ENCODE peak calls at places on chromosomes 4 and X, in nine cellular contexts. One of them, this sample, is unnamed. For H3K9me3, the result is how much of the 10 kb centered on the place peaks cover.

GRCh38 chr4:103482893-103483292 is 236.9 kb downstream of the TACR3 start:
- ATAC-seq in body of pancreas: no peak
- ATAC-seq in heart left ventricle: no peak
- ATAC-seq in upper lobe of left lung: peak
- ATAC-seq in HepG2: peak
- ATAC-seq in HCT116: peak
- ATAC-seq in K562: no peak
- ATAC-seq in right lobe of liver: no peak
- ATAC-seq in IMR-90: no peak
- ATAC-seq in this sample: peak

GRCh38 chrX:38275615-38276014 is 51.7 kb downstream of the RPGR start:
- ATAC-seq in body of pancreas: peak
- ATAC-seq in heart left ventricle: no peak
- ATAC-seq in upper lobe of left lung: peak
- ATAC-seq in HepG2: no peak
- ATAC-seq in HCT116: peak
- ATAC-seq in K562: no peak
- ATAC-seq in right lobe of liver: no peak
- ATAC-seq in IMR-90: peak
- ATAC-seq in this sample: no peak

GRCh38 chrX:137025930-137026329 is 7.9 kb downstream of the GPR101 start:
- ATAC-seq in body of pancreas: no peak
- ATAC-seq in heart left ventricle: no peak
- ATAC-seq in upper lobe of left lung: no peak
- ATAC-seq in HepG2: no peak
- ATAC-seq in HCT116: no peak
- ATAC-seq in K562: no peak
- ATAC-seq in right lobe of liver: no peak
- ATAC-seq in IMR-90: no peak
- ATAC-seq in this sample: no peak

GRCh38 chr4:38681283-38682066 is 17.5 kb downstream of the KLF3 start:
- ATAC-seq in body of pancreas: no peak
- ATAC-seq in heart left ventricle: peak
- ATAC-seq in upper lobe of left lung: peak
- ATAC-seq in HepG2: no peak
- ATAC-seq in HCT116: no peak
- ATAC-seq in K562: no peak
- ATAC-seq in right lobe of liver: no peak
- ATAC-seq in IMR-90: peak
- ATAC-seq in this sample: no peak

GRCh38 chr4:23853986-23854385 is 35.9 kb downstream of the PPARGC1A start:
- ATAC-seq in body of pancreas: no peak
- ATAC-seq in heart left ventricle: peak
- ATAC-seq in upper lobe of left lung: no peak
- ATAC-seq in HepG2: no peak
- ATAC-seq in HCT116: no peak
- ATAC-seq in K562: no peak
- ATAC-seq in right lobe of liver: no peak
- ATAC-seq in IMR-90: no peak
- ATAC-seq in this sample: no peak

GRCh38 chrX:31356501-31357263 is 284.8 kb upstream of the FTHL17 start:
- ATAC-seq in body of pancreas: no peak
- ATAC-seq in heart left ventricle: no peak
- ATAC-seq in upper lobe of left lung: no peak
- ATAC-seq in HepG2: peak
- ATAC-seq in HCT116: no peak
- ATAC-seq in K562: no peak
- ATAC-seq in right lobe of liver: peak
- ATAC-seq in IMR-90: no peak
- ATAC-seq in this sample: no peak

GRCh38 chrX:106940068-106940467 is 19.9 kb downstream of the CLDN2 start:
- ATAC-seq in body of pancreas: no peak
- ATAC-seq in heart left ventricle: no peak
- ATAC-seq in upper lobe of left lung: no peak
- ATAC-seq in HepG2: no peak
- ATAC-seq in HCT116: no peak
- ATAC-seq in K562: no peak
- ATAC-seq in right lobe of liver: no peak
- ATAC-seq in IMR-90: no peak
- ATAC-seq in this sample: no peak

GRCh38 chrX:40581333-40581910 is 652 bp downstream of the ATP6AP2 start:
- ATAC-seq in body of pancreas: no peak
- ATAC-seq in heart left ventricle: no peak
- ATAC-seq in upper lobe of left lung: no peak
- ATAC-seq in HepG2: no peak
- ATAC-seq in HCT116: no peak
- ATAC-seq in K562: no peak
- ATAC-seq in right lobe of liver: no peak
- ATAC-seq in IMR-90: peak
- ATAC-seq in this sample: no peak

GRCh38 chr4:173281001-173281400 is 53.2 kb downstream of the HMGB2 start:
- ATAC-seq in body of pancreas: no peak
- ATAC-seq in heart left ventricle: no peak
- ATAC-seq in upper lobe of left lung: no peak
- ATAC-seq in HepG2: peak
- ATAC-seq in HCT116: peak
- ATAC-seq in K562: peak
- ATAC-seq in right lobe of liver: no peak
- ATAC-seq in IMR-90: no peak
- ATAC-seq in this sample: no peak

GRCh38 chr4:8171941-8172924 is 13.6 kb upstream of the ABLIM2 start:
- ATAC-seq in body of pancreas: no peak
- ATAC-seq in heart left ventricle: no peak
- ATAC-seq in upper lobe of left lung: no peak
- ATAC-seq in HepG2: no peak
- ATAC-seq in HCT116: no peak
- ATAC-seq in K562: no peak
- ATAC-seq in right lobe of liver: peak
- ATAC-seq in IMR-90: no peak
- ATAC-seq in this sample: no peak

GRCh38 chrX:3159995-3160715 is 118.9 kb downstream of the ARSF start:
- ATAC-seq in body of pancreas: no peak
- ATAC-seq in heart left ventricle: no peak
- ATAC-seq in upper lobe of left lung: peak
- ATAC-seq in HepG2: no peak
- ATAC-seq in HCT116: no peak
- ATAC-seq in K562: no peak
- ATAC-seq in right lobe of liver: no peak
- ATAC-seq in IMR-90: no peak
- ATAC-seq in this sample: no peak

GRCh38 chr4:44663539-44664263 is 12.3 kb upstream of the YIPF7 start:
- ATAC-seq in body of pancreas: no peak
- ATAC-seq in heart left ventricle: no peak
- ATAC-seq in upper lobe of left lung: no peak
- ATAC-seq in HepG2: no peak
- ATAC-seq in HCT116: no peak
- ATAC-seq in K562: peak
- ATAC-seq in right lobe of liver: peak
- ATAC-seq in IMR-90: no peak
- ATAC-seq in this sample: no peak

GRCh38 chr4:129246850-129247542 is 151.0 kb downstream of the C4orf33 start:
- ATAC-seq in body of pancreas: no peak
- ATAC-seq in heart left ventricle: no peak
- ATAC-seq in upper lobe of left lung: no peak
- ATAC-seq in HepG2: no peak
- ATAC-seq in HCT116: no peak
- ATAC-seq in K562: no peak
- ATAC-seq in right lobe of liver: no peak
- ATAC-seq in IMR-90: no peak
- ATAC-seq in this sample: no peak

GRCh38 chrX:46649421-46650260 is 76.1 kb downstream of the CHST7 start:
- ATAC-seq in body of pancreas: no peak
- ATAC-seq in heart left ventricle: peak
- ATAC-seq in upper lobe of left lung: peak
- ATAC-seq in HepG2: no peak
- ATAC-seq in HCT116: no peak
- ATAC-seq in K562: no peak
- ATAC-seq in right lobe of liver: peak
- ATAC-seq in IMR-90: no peak
- ATAC-seq in this sample: no peak

GRCh38 chrX:44906041-44906440 is 33.1 kb downstream of the KDM6A start:
- ATAC-seq in body of pancreas: no peak
- ATAC-seq in heart left ventricle: no peak
- ATAC-seq in upper lobe of left lung: no peak
- ATAC-seq in HepG2: no peak
- ATAC-seq in HCT116: no peak
- ATAC-seq in K562: peak
- ATAC-seq in right lobe of liver: no peak
- ATAC-seq in IMR-90: no peak
- ATAC-seq in this sample: no peak
- H3K9me3 ChIP-seq in body of pancreas: under half
- H3K9me3 ChIP-seq in heart left ventricle: under half
- H3K9me3 ChIP-seq in upper lobe of left lung: under half
- H3K9me3 ChIP-seq in HepG2: under half
- H3K9me3 ChIP-seq in HCT116: under half
- H3K9me3 ChIP-seq in K562: under half
- H3K9me3 ChIP-seq in right lobe of liver: under half
- H3K9me3 ChIP-seq in IMR-90: under half
- H3K9me3 ChIP-seq in this sample: under half

DNA sequence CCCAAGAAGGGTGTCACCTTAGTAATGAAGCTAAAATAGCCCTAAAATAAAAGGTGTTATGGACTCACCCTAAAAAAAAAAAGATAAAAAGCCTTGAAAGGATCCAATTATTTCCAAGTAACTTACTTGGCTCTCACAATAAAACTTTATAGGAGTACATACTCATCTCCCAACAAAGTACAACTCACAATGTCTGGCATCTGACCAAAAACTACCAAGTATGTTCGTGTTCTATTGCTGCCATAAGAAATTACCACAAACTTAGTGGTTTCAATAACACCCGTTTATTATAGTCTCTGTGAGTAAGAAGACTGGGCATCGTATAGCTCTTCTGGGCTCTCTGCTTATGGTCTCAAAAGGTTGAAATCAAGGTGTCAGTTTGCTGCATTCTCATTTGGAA is 51.0 kb downstream of the BEX1 start:
- ATAC-seq in body of pancreas: no peak
- ATAC-seq in heart left ventricle: no peak
- ATAC-seq in upper lobe of left lung: no peak
- ATAC-seq in HepG2: no peak
- ATAC-seq in HCT116: no peak
- ATAC-seq in K562: no peak
- ATAC-seq in right lobe of liver: no peak
- ATAC-seq in IMR-90: no peak
- ATAC-seq in this sample: no peak
- TF ChIP-seq POLR2A in body of pancreas: no peak
- TF ChIP-seq POLR2A in heart left ventricle: no peak
- TF ChIP-seq POLR2A in upper lobe of left lung: no peak
- TF ChIP-seq POLR2A in HepG2: no peak
- TF ChIP-seq POLR2A in HCT116: no peak
- TF ChIP-seq POLR2A in K562: no peak
- TF ChIP-seq POLR2A in right lobe of liver: no peak
- TF ChIP-seq POLR2A in IMR-90: no peak
- TF ChIP-seq POLR2A in this sample: no peak

DNA sequence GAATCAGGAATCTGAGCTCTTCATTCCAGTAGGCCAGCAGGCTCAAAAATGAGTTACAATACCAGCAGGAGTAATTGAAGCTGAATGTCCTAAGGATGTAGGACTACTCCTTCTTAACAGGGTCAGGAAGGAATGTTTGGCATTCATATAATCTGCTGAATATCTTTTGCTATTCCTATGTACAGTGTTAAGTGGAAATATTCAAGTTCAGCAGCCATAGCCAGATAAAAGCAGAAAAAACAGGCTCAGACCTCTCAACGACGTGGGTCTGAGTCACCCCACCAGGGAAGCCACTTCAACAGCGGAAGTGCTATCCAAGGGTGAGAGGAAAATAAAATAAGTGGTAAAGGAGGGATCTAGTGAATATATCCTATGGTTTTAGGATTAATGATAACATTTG is 577.0 kb downstream of the SPOCK3 start:
- ATAC-seq in body of pancreas: no peak
- ATAC-seq in heart left ventricle: no peak
- ATAC-seq in upper lobe of left lung: no peak
- ATAC-seq in HepG2: no peak
- ATAC-seq in HCT116: no peak
- ATAC-seq in K562: no peak
- ATAC-seq in right lobe of liver: no peak
- ATAC-seq in IMR-90: no peak
- ATAC-seq in this sample: no peak
- H3K9me3 ChIP-seq in body of pancreas: under half
- H3K9me3 ChIP-seq in heart left ventricle: under half
- H3K9me3 ChIP-seq in upper lobe of left lung: under half
- H3K9me3 ChIP-seq in HepG2: under half
- H3K9me3 ChIP-seq in HCT116: under half
- H3K9me3 ChIP-seq in K562: under half
- H3K9me3 ChIP-seq in right lobe of liver: under half
- H3K9me3 ChIP-seq in IMR-90: under half
- H3K9me3 ChIP-seq in this sample: under half

GRCh38 chrX:153763989-153764755 is at the start of gene PLXNB3:
- ATAC-seq in body of pancreas: peak
- ATAC-seq in heart left ventricle: peak
- ATAC-seq in upper lobe of left lung: peak
- ATAC-seq in HepG2: peak
- ATAC-seq in HCT116: peak
- ATAC-seq in K562: peak
- ATAC-seq in right lobe of liver: peak
- ATAC-seq in IMR-90: peak
- ATAC-seq in this sample: peak
- TF ChIP-seq POLR2A in body of pancreas: peak
- TF ChIP-seq POLR2A in heart left ventricle: no peak
- TF ChIP-seq POLR2A in upper lobe of left lung: no peak
- TF ChIP-seq POLR2A in HepG2: no peak
- TF ChIP-seq POLR2A in HCT116: no peak
- TF ChIP-seq POLR2A in K562: no peak
- TF ChIP-seq POLR2A in right lobe of liver: no peak
- TF ChIP-seq POLR2A in IMR-90: no peak
- TF ChIP-seq POLR2A in this sample: no peak

GRCh38 chr4:109887071-109887470 is 25.6 kb upstream of the EGF start:
- ATAC-seq in body of pancreas: no peak
- ATAC-seq in heart left ventricle: no peak
- ATAC-seq in upper lobe of left lung: no peak
- ATAC-seq in HepG2: no peak
- ATAC-seq in HCT116: no peak
- ATAC-seq in K562: no peak
- ATAC-seq in right lobe of liver: no peak
- ATAC-seq in IMR-90: no peak
- ATAC-seq in this sample: no peak
- H3K9me3 ChIP-seq in body of pancreas: under half
- H3K9me3 ChIP-seq in heart left ventricle: under half
- H3K9me3 ChIP-seq in upper lobe of left lung: under half
- H3K9me3 ChIP-seq in HepG2: under half
- H3K9me3 ChIP-seq in HCT116: under half
- H3K9me3 ChIP-seq in K562: under half
- H3K9me3 ChIP-seq in right lobe of liver: under half
- H3K9me3 ChIP-seq in IMR-90: under half
- H3K9me3 ChIP-seq in this sample: under half